ENCODE peak calls at places on chromosomes 2 and 18, in five cellular contexts. F is adrenal gland, Q is sigmoid colon, K is A549, I is astrocyte of the spinal cord. G is an unnamed sample.

GRCh38 chr2:38716185-38716584 is 35.0 kb downstream of the SRSF7 start:
- DNase-seq in I (peak), F (peak), K (peak), Q (no peak), G (no peak)

GRCh38 chr2:23478087-23478932 is 93.3 kb downstream of the KLHL29 start:
- DNase-seq in I (no peak), Q (peak), F (no peak), K (no peak), G (peak)

GRCh38 chr18:75173125-75173432 is 35.9 kb downstream of the PTGR3 start:
- DNase-seq in F (no peak), Q (no peak), I (no peak), K (no peak), G (no peak)

GRCh38 chr2:26298638-26299393 is 47.1 kb upstream of the SELENOI start:
- DNase-seq in Q (peak), I (peak), F (peak), K (no peak), G (no peak)

GRCh38 chr18:77107218-77107815 is 25.3 kb downstream of the MBP start:
- DNase-seq in Q (no peak), F (no peak), I (no peak), K (no peak), G (no peak)

GRCh38 chr2:231238694-231239093 is 40.3 kb downstream of the ARMC9 start:
- DNase-seq in F (no peak), K (no peak), Q (no peak), I (no peak), G (no peak)

GRCh38 chr2:158716091-158716815 is 78.9 kb upstream of the DAPL1 start:
- DNase-seq in Q (no peak), F (peak), I (no peak), K (no peak), G (no peak)

GRCh38 chr2:142868281-142868762 is 9.1 kb upstream of the KYNU start:
- DNase-seq in F (peak), Q (peak), I (no peak), K (peak), G (no peak)

GRCh38 chr2:159801925-159802324 is 3.9 kb upstream of the CD302 start:
- DNase-seq in K (no peak), I (no peak), Q (no peak), F (no peak), G (no peak)

GRCh38 chr2:171566099-171566498 is 43.8 kb downstream of the CYBRD1 start:
- DNase-seq in I (no peak), K (no peak), F (no peak), Q (no peak), G (no peak)

GRCh38 chr2:16194096-16194390 is 253.7 kb downstream of the MYCN start:
- DNase-seq in I (no peak), F (no peak), K (no peak), Q (no peak), G (no peak)

GRCh38 chr2:240920783-240921231 is 14.7 kb downstream of the CROCC2 start:
- DNase-seq in K (no peak), Q (peak), F (peak), I (no peak), G (no peak)

GRCh38 chr2:203989536-203989935 is 53.0 kb downstream of the ICOS start:
- DNase-seq in K (no peak), Q (no peak), I (no peak), F (no peak), G (no peak)

GRCh38 chr2:221502270-221502973 is 69.7 kb downstream of the EPHA4 start:
- DNase-seq in K (no peak), I (peak), Q (no peak), F (no peak), G (no peak)

GRCh38 chr18:74370163-74370562 is 54.5 kb downstream of the C18orf63 start:
- DNase-seq in K (no peak), Q (no peak), I (no peak), F (no peak), G (no peak)

GRCh38 chr2:197134206-197134605 is 176.4 kb downstream of the ANKRD44 start:
- DNase-seq in Q (no peak), F (no peak), K (peak), I (no peak), G (peak)

GRCh38 chr2:120749506-120750431 is 14.1 kb downstream of the GLI2 start:
- DNase-seq in Q (peak), F (peak), I (peak), K (no peak), G (no peak)

GRCh38 chr2:43210467-43211303 is 15.7 kb downstream of the ZFP36L2 start:
- DNase-seq in F (no peak), Q (peak), I (peak), K (no peak), G (no peak)

GRCh38 chr2:119253114-119253702 is 29.6 kb downstream of the STEAP3 start:
- DNase-seq in F (no peak), Q (no peak), I (peak), K (no peak), G (no peak)

GRCh38 chr2:12769492-12770105 is 52.9 kb downstream of the TRIB2 start:
- DNase-seq in K (no peak), Q (peak), F (peak), I (no peak), G (no peak)

GRCh38 chr2:40184551-40184950 is 267.3 kb downstream of the SLC8A1 start:
- DNase-seq in F (no peak), Q (no peak), K (no peak), I (no peak), G (no peak)

GRCh38 chr2:215982465-215982875 is 30.9 kb downstream of the MREG start:
- DNase-seq in K (peak), F (no peak), I (peak), Q (no peak), G (peak)

GRCh38 chr2:75627902-75628504 is 18.6 kb upstream of the MRPL19 start:
- DNase-seq in I (peak), K (peak), Q (peak), F (peak), G (peak)

GRCh38 chr2:218360453-218360852 is 3.8 kb downstream of the CATIP start:
- DNase-seq in K (no peak), I (no peak), Q (no peak), F (no peak), G (no peak)

GRCh38 chr2:153232474-153232873 is 246.1 kb downstream of the RPRM start:
- DNase-seq in K (no peak), Q (no peak), I (no peak), F (no peak), G (no peak)

GRCh38 chr2:100940766-100941645 is 61.1 kb upstream of the RPL31 start:
- DNase-seq in Q (no peak), F (no peak), I (no peak), K (no peak), G (no peak)

GRCh38 chr2:15800489-15801329 is 139.6 kb upstream of the MYCN start:
- DNase-seq in F (no peak), I (no peak), K (no peak), Q (no peak), G (no peak)

GRCh38 chr2:15331787-15332186 is 229.3 kb downstream of the NBAS start:
- DNase-seq in K (no peak), F (no peak), Q (no peak), I (no peak), G (no peak)

GRCh38 chr2:207854484-207855386 is 85.0 kb upstream of the FZD5 start:
- DNase-seq in F (no peak), Q (no peak), K (no peak), I (peak), G (no peak)

GRCh38 chr2:237315170-237315880 is 98.6 kb downstream of the COL6A3 start:
- DNase-seq in I (peak), F (peak), K (no peak), Q (peak), G (no peak)

GRCh38 chr2:240369725-240370585 is 65.5 kb upstream of the GPC1 start:
- DNase-seq in K (peak), Q (peak), F (peak), I (peak), G (no peak)

GRCh38 chr2:46329803-46330775 is 32.9 kb downstream of the EPAS1 start:
- DNase-seq in K (peak), Q (no peak), I (peak), F (no peak), G (no peak)

GRCh38 chr2:156896294-156896693 is 361.2 kb upstream of the GALNT5 start:
- DNase-seq in K (no peak), I (peak), Q (no peak), F (no peak), G (no peak)

GRCh38 chr18:35028556-35028955 is 12.7 kb upstream of the MAPRE2 start:
- DNase-seq in I (no peak), K (no peak), Q (no peak), F (no peak), G (no peak)

GRCh38 chr2:114610677-114611076 is 168.2 kb downstream of the DPP10 start:
- DNase-seq in K (no peak), F (no peak), Q (no peak), I (no peak), G (no peak)

GRCh38 chr2:114609203-114609602 is 166.8 kb downstream of the DPP10 start:
- DNase-seq in Q (no peak), K (no peak), I (no peak), F (no peak), G (no peak)

DNA sequence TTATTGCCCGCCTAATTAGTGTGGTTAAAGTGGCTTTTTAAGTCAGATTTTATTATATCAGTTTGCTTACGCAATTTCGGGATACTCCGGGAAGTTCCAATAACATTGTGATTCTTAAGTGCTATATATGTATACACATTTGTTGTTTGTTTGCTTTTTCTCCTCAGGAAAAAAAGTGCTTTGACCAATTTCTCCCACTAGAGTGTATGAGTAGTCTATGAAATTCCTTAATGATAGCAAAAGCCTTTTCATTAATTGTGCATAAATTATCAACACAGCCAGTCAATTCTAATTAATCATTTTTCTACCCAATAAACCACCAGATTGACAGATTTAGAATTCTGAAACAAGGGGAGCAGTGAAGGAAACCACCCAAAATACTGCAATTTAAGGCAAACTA is 172.2 kb downstream of the DPP10 start:
- DNase-seq in K (no peak), F (no peak), I (no peak), Q (no peak), G (no peak)
- TF ChIP-seq CTCF in K (no peak), F (no peak), I (no peak), Q (no peak), G (no peak)

GRCh38 chr2:60556998-60557955 is 3.8 kb upstream of the BCL11A start:
- DNase-seq in F (no peak), K (no peak), Q (no peak), I (no peak), G (no peak)
- H3K4me3 ChIP-seq in F (no peak), K (no peak), Q (peak), I (no peak), G (no peak)

GRCh38 chr2:123468071-123468470 is 557.0 kb upstream of the CNTNAP5 start:
- DNase-seq in F (no peak), Q (no peak), I (no peak), K (no peak), G (no peak)
- TF ChIP-seq CTCF in F (no peak), Q (no peak), I (no peak), K (no peak), G (no peak)

GRCh38 chr2:109609352-109610024 is 4.3 kb downstream of the SEPTIN10 start:
- DNase-seq in I (peak), F (no peak), K (peak), Q (no peak), G (no peak)

GRCh38 chr2:109612991-109613921 is 510 bp downstream of the SEPTIN10 start:
- DNase-seq in F (peak), I (peak), Q (peak), K (peak), G (no peak)

GRCh38 chr2:109614715-109615636 is 812 bp downstream of the SOWAHC start:
- DNase-seq in Q (peak), I (no peak), F (peak), K (peak), G (no peak)

GRCh38 chr2:109613922-109614714 is at the start of the genes SEPTIN10 and SOWAHC:
- DNase-seq in I (peak), K (peak), Q (peak), F (peak), G (peak)

GRCh38 chr2:109611467-109612095 is 2.2 kb downstream of the SEPTIN10 start:
- DNase-seq in Q (no peak), F (no peak), I (peak), K (peak), G (no peak)
- H3K4me3 ChIP-seq in Q (peak), F (no peak), I (peak), K (peak), G (no peak)